ENCODE peak calls at places on chromosomes 7 and 10, in nine cellular contexts. X is ACHN; L is natural killer cell treated with Interleukin-12 subunit alpha and Interleukin-12 subunit beta and Interleukin-15 and Interleukin-18, amount 100 ng/mL, for 72 hours; Z is amniotic epithelial cell; U is neural progenitor cell; T is amygdala; J is kidney tubule cell; P is T-helper 9 cell; K is dorsolateral prefrontal cortex. S is an unnamed sample.

GRCh38 chr7:26664735-26665420 is 199.5 kb downstream of the SKAP2 start:
- DNase-seq in X (peak), L (no peak), Z (peak), U (no peak), T (no peak), J (peak), P (no peak), K (no peak), S (peak)

GRCh38 chr10:125777806-125778205 is 2.2 kb upstream of the MMP21 start:
- DNase-seq in X (no peak), L (no peak), Z (no peak), U (no peak), T (no peak), J (no peak), P (no peak), K (no peak), S (no peak)

GRCh38 chr7:82803411-82803810 is 359.3 kb downstream of the PCLO start:
- DNase-seq in X (no peak), L (no peak), Z (no peak), U (no peak), T (no peak), J (peak), P (no peak), K (no peak), S (peak)

GRCh38 chr10:42990016-42990720 is 86.7 kb upstream of the RET start:
- DNase-seq in X (no peak), L (no peak), Z (no peak), U (no peak), T (no peak), J (no peak), P (no peak), K (peak), S (no peak)

GRCh38 chr10:60818134-60818770 is 40.0 kb downstream of the CDK1 start:
- DNase-seq in X (no peak), L (no peak), Z (peak), U (no peak), T (no peak), J (no peak), P (no peak), K (no peak), S (no peak)

GRCh38 chr7:32870298-32870697 is 21.3 kb downstream of the KBTBD2 start:
- DNase-seq in X (no peak), L (no peak), Z (no peak), U (no peak), T (no peak), J (no peak), P (no peak), K (no peak), S (no peak)

GRCh38 chr7:134886353-134887057 is 99.8 kb upstream of the AGBL3 start:
- DNase-seq in X (peak), L (no peak), Z (peak), U (no peak), T (no peak), J (peak), P (no peak), K (no peak), S (peak)

GRCh38 chr10:30752481-30752881 is 122.9 kb upstream of the LYZL2 start:
- DNase-seq in X (no peak), L (no peak), Z (no peak), U (no peak), T (no peak), J (no peak), P (no peak), K (peak), S (no peak)

GRCh38 chr7:154997840-154998370 is 5.0 kb downstream of the PAXIP1 start:
- DNase-seq in X (no peak), L (no peak), Z (no peak), U (no peak), T (no peak), J (no peak), P (no peak), K (no peak), S (no peak)

GRCh38 chr10:111532139-111532538 is 455.3 kb downstream of the ADRA2A start:
- DNase-seq in X (no peak), L (no peak), Z (no peak), U (no peak), T (no peak), J (no peak), P (no peak), K (no peak), S (no peak)

GRCh38 chr10:58963101-58963534 is 213.3 kb upstream of the PHYHIPL start:
- DNase-seq in X (peak), L (no peak), Z (no peak), U (peak), T (no peak), J (no peak), P (no peak), K (no peak), S (no peak)

GRCh38 chr10:22338260-22338894 is 6.9 kb upstream of the SPAG6 start:
- DNase-seq in X (no peak), L (no peak), Z (no peak), U (peak), T (no peak), J (no peak), P (no peak), K (no peak), S (no peak)

GRCh38 chr10:128896183-128896805 is 570.7 kb upstream of the MGMT start:
- DNase-seq in X (no peak), L (no peak), Z (no peak), U (no peak), T (no peak), J (no peak), P (no peak), K (no peak), S (no peak)

GRCh38 chr7:74364061-74364460 is 74.9 kb downstream of the CLIP2 start:
- DNase-seq in X (peak), L (no peak), Z (no peak), U (peak), T (no peak), J (peak), P (no peak), K (no peak), S (peak)

GRCh38 chr7:2301510-2301860 is 12.8 kb downstream of the SNX8 start:
- DNase-seq in X (no peak), L (no peak), Z (no peak), U (no peak), T (no peak), J (peak), P (no peak), K (no peak), S (no peak)

GRCh38 chr10:69494626-69495558 is 43.6 kb downstream of the TSPAN15 start:
- DNase-seq in X (no peak), L (no peak), Z (no peak), U (peak), T (peak), J (no peak), P (no peak), K (peak), S (no peak)

GRCh38 chr10:13630231-13630630 is 43.5 kb downstream of the PRPF18 start:
- DNase-seq in X (no peak), L (no peak), Z (no peak), U (no peak), T (no peak), J (no peak), P (no peak), K (no peak), S (no peak)

GRCh38 chr10:33412261-33413092 is 78.0 kb upstream of the NRP1 start:
- DNase-seq in X (peak), L (no peak), Z (peak), U (no peak), T (no peak), J (peak), P (no peak), K (no peak), S (peak)

GRCh38 chr7:42234736-42235135 is 2.3 kb downstream of the GLI3 start:
- DNase-seq in X (no peak), L (no peak), Z (no peak), U (peak), T (no peak), J (no peak), P (no peak), K (no peak), S (no peak)

GRCh38 chr7:17299477-17299991 is 1.1 kb downstream of the AHR start:
- DNase-seq in X (peak), L (no peak), Z (peak), U (no peak), T (no peak), J (peak), P (no peak), K (no peak), S (no peak)

GRCh38 chr10:99276848-99277486 is 41.3 kb upstream of the HPSE2 start:
- DNase-seq in X (peak), L (no peak), Z (no peak), U (peak), T (no peak), J (peak), P (no peak), K (no peak), S (no peak)

GRCh38 chr7:139744768-139745250 is 33.0 kb downstream of the HIPK2 start:
- DNase-seq in X (no peak), L (no peak), Z (no peak), U (no peak), T (no peak), J (peak), P (no peak), K (no peak), S (no peak)

GRCh38 chr10:49222170-49222569 is 34.0 kb upstream of the TMEM273 start:
- DNase-seq in X (no peak), L (no peak), Z (no peak), U (no peak), T (no peak), J (no peak), P (no peak), K (no peak), S (no peak)

GRCh38 chr7:25857376-25858067 is 294.5 kb upstream of the NFE2L3 start:
- DNase-seq in X (peak), L (no peak), Z (peak), U (peak), T (no peak), J (peak), P (no peak), K (no peak), S (no peak)

GRCh38 chr10:21506351-21506750 is 19.1 kb downstream of the SKIDA1 start:
- DNase-seq in X (no peak), L (no peak), Z (peak), U (peak), T (no peak), J (no peak), P (no peak), K (no peak), S (no peak)

GRCh38 chr7:24304494-24305095 is 20.6 kb downstream of the NPY start:
- DNase-seq in X (no peak), L (no peak), Z (no peak), U (no peak), T (no peak), J (no peak), P (no peak), K (no peak), S (no peak)